ENCODE peak calls at places on chromosomes 13 and 19, in eight cellular contexts. Z is tibial artery; P is CD8-positive, alpha-beta memory T cell; T is A549; L is epithelial cell of esophagus; D is GM12865; W is HAP-1; B is IMR-90. E is an unnamed sample.

GRCh38 chr19:44891016-44891882 is at the start of gene TOMM40:
- DNase-seq in Z (no peak), P (no peak), T (peak), L (no peak), D (peak), W (peak), B (peak), E (peak)

GRCh38 chr13:113656015-113656588 is 1.9 kb downstream of the ATP4B start:
- DNase-seq in Z (peak), P (no peak), T (no peak), L (no peak), D (no peak), W (no peak), B (no peak), E (peak)

GRCh38 chr13:39888865-39889810 is 233.7 kb downstream of the COG6 start:
- DNase-seq in Z (no peak), P (no peak), T (no peak), L (no peak), D (no peak), W (no peak), B (no peak), E (no peak)

GRCh38 chr19:18620311-18620710 is 7.6 kb downstream of the TMEM59L start:
- DNase-seq in Z (no peak), P (no peak), T (no peak), L (no peak), D (no peak), W (no peak), B (no peak), E (no peak)

GRCh38 chr13:26062853-26063444 is 11.1 kb upstream of the SHISA2 start:
- DNase-seq in Z (no peak), P (peak), T (no peak), L (peak), D (peak), W (peak), B (peak), E (no peak)

GRCh38 chr13:107202371-107203023 is 634.6 kb upstream of the ARGLU1 start:
- DNase-seq in Z (no peak), P (no peak), T (no peak), L (peak), D (no peak), W (no peak), B (peak), E (no peak)

GRCh38 chr19:50644315-50644915 is 4.7 kb upstream of the SYT3 start:
- DNase-seq in Z (no peak), P (no peak), T (no peak), L (no peak), D (no peak), W (no peak), B (no peak), E (no peak)

GRCh38 chr19:10226376-10227214 is 4.5 kb downstream of the S1PR2 start:
- DNase-seq in Z (peak), P (no peak), T (no peak), L (no peak), D (no peak), W (no peak), B (peak), E (no peak)

GRCh38 chr13:112067871-112068305 is 939 bp downstream of the SOX1 start:
- DNase-seq in Z (no peak), P (no peak), T (no peak), L (no peak), D (no peak), W (no peak), B (no peak), E (no peak)

GRCh38 chr13:108195146-108195545 is 20.2 kb downstream of the LIG4 start:
- DNase-seq in Z (no peak), P (no peak), T (no peak), L (peak), D (no peak), W (no peak), B (peak), E (no peak)

GRCh38 chr19:58227964-58228583 is 640 bp upstream of the ZNF544 start:
- DNase-seq in Z (no peak), P (no peak), T (no peak), L (no peak), D (peak), W (no peak), B (no peak), E (no peak)

GRCh38 chr13:28707629-28708427 is 10.9 kb downstream of the SLC46A3 start:
- DNase-seq in Z (no peak), P (no peak), T (no peak), L (peak), D (peak), W (peak), B (peak), E (no peak)

GRCh38 chr13:35225582-35225981 is 250.9 kb downstream of the MAB21L1 start:
- DNase-seq in Z (no peak), P (no peak), T (no peak), L (no peak), D (no peak), W (no peak), B (no peak), E (no peak)

GRCh38 chr13:111472559-111473460 is 152.4 kb downstream of the TEX29 start:
- DNase-seq in Z (no peak), P (no peak), T (no peak), L (no peak), D (no peak), W (no peak), B (no peak), E (no peak)

GRCh38 chr13:51912091-51912490 is 50.3 kb downstream of the CCDC70 start:
- DNase-seq in Z (no peak), P (no peak), T (no peak), L (peak), D (no peak), W (no peak), B (no peak), E (no peak)

GRCh38 chr19:48623556-48624066 is 4.3 kb downstream of the SPHK2 start:
- DNase-seq in Z (no peak), P (no peak), T (no peak), L (no peak), D (no peak), W (no peak), B (no peak), E (no peak)

GRCh38 chr13:79663977-79664636 is 183.2 kb downstream of the NDFIP2 start:
- DNase-seq in Z (no peak), P (no peak), T (no peak), L (no peak), D (no peak), W (no peak), B (no peak), E (no peak)

GRCh38 chr13:22189176-22190048 is 518.5 kb downstream of the FGF9 start:
- DNase-seq in Z (no peak), P (no peak), T (no peak), L (no peak), D (no peak), W (no peak), B (no peak), E (no peak)

GRCh38 chr19:5765220-5765619 is 19.3 kb downstream of the PRR22 start:
- DNase-seq in Z (no peak), P (no peak), T (no peak), L (no peak), D (no peak), W (no peak), B (no peak), E (no peak)

GRCh38 chr13:110397445-110397844 is 90.4 kb downstream of the COL4A2 start:
- DNase-seq in Z (no peak), P (no peak), T (no peak), L (peak), D (no peak), W (no peak), B (peak), E (no peak)

GRCh38 chr19:15397236-15397635 is 17.6 kb upstream of the AKAP8 start:
- DNase-seq in Z (peak), P (no peak), T (no peak), L (no peak), D (no peak), W (no peak), B (no peak), E (no peak)

GRCh38 chr13:73464758-73465628 is 406.2 kb downstream of the KLF5 start:
- DNase-seq in Z (no peak), P (no peak), T (no peak), L (peak), D (no peak), W (no peak), B (no peak), E (no peak)

GRCh38 chr13:73803997-73804396 is 330.2 kb downstream of the KLF12 start:
- DNase-seq in Z (no peak), P (no peak), T (no peak), L (peak), D (no peak), W (no peak), B (peak), E (no peak)

GRCh38 chr19:43562698-43563241 is 12.6 kb downstream of the XRCC1 start:
- DNase-seq in Z (peak), P (peak), T (no peak), L (peak), D (peak), W (no peak), B (peak), E (no peak)

GRCh38 chr19:36963262-36963661 is 47.1 kb downstream of the ZNF568 start:
- DNase-seq in Z (no peak), P (no peak), T (no peak), L (no peak), D (no peak), W (no peak), B (no peak), E (no peak)

GRCh38 chr13:31045621-31046081 is 113.2 kb downstream of the TEX26 start:
- DNase-seq in Z (peak), P (no peak), T (peak), L (peak), D (peak), W (no peak), B (peak), E (peak)
- H3K4me3 ChIP-seq in Z (no peak), P (no peak), T (no peak), L (no peak), D (no peak), W (no peak), B (no peak), E (no peak)

DNA sequence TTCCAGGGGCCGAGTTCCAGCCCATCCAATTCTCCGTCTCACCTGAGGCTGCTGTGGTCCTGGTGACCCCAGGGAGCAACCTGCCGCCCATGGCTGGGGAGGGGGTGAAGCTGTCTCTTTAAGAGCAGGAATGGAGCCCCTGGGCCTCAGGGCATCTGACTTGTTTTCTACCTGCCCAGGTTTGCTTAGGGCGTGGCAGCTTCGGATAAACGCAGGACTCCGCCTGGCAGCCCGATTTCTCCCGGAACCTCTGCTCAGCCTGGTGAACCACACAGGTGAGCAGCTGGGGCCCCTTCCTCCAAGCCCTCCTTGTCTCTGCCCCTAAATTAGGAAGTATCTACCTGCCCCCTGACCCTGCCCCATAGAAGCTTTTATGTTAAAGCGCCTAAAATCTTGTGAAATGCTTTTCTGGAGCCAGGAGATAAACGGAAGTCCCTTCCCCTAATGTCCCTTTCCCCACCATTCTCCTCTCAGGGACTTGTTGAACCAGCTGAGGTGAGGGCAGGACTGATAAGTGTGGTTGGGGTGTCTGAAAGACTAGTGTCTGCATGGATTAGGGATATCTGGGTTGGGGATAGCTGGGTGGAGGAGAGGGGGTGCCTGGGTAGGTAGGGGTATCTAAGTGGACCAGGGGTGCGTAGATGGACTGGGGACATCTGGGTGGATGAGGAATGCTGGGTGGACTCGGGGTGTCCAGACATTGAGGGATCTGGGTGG is 620 bp downstream of the FXYD3 start:
- DNase-seq in Z (no peak), P (no peak), T (no peak), L (peak), D (no peak), W (no peak), B (no peak), E (peak)
- H3K4me3 ChIP-seq in Z (no peak), P (no peak), T (no peak), L (peak), D (no peak), W (no peak), B (no peak), E (peak)

DNA sequence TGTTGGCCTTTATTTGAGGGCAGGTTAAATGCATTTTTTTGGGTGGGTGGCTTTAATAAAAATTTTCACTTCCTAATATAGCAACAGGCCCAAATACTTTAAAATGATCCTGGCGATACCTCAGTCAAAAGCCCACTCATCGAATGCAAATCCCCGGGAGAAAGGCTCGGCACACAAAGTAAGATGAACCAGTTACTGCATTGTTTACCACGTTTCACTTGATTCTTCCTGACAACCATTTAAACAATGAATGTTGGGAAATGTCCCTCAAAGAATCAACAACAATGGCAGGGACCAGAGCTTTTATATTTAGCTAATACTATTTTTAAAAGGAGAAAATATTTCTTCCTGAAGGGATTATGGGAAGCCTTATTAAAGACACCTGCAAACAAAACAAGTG is 187.7 kb downstream of the ABCC4 start:
- DNase-seq in Z (no peak), P (no peak), T (no peak), L (no peak), D (no peak), W (peak), B (no peak), E (no peak)
- H3K4me3 ChIP-seq in Z (no peak), P (no peak), T (no peak), L (no peak), D (no peak), W (no peak), B (no peak), E (no peak)

DNA sequence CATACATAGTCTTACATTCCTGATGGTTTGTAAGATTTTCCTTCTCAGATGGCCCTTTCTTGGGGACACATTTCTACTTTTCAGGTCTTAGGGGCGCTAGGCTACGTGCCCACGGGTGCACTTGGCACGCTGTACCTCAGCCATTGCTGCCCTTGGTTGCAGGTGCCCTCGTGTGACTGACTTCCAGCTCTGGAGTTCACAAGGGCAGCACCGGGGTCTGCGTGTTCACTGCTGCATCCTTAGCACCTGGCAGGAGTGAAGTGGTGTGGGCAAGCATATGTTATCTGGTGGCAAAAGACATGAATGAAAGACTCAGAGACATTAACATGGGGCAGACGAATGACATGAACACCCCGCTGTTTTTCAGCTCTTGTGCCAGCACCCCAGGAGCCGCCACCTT is 13.3 kb upstream of the WDR88 start:
- DNase-seq in Z (no peak), P (no peak), T (no peak), L (no peak), D (no peak), W (no peak), B (no peak), E (no peak)
- H3K4me3 ChIP-seq in Z (no peak), P (no peak), T (no peak), L (no peak), D (no peak), W (no peak), B (no peak), E (no peak)

GRCh38 chr13:33205224-33205623 is 80.3 kb downstream of the STARD13 start:
- DNase-seq in Z (no peak), P (no peak), T (no peak), L (no peak), D (no peak), W (no peak), B (no peak), E (no peak)

GRCh38 chr13:33205804-33206221 is 79.7 kb downstream of the STARD13 start:
- DNase-seq in Z (peak), P (no peak), T (no peak), L (no peak), D (peak), W (no peak), B (peak), E (no peak)

GRCh38 chr13:33206425-33206824 is 79.1 kb downstream of the STARD13 start:
- DNase-seq in Z (no peak), P (no peak), T (no peak), L (peak), D (no peak), W (no peak), B (peak), E (no peak)

GRCh38 chr13:33202644-33203169 is 82.8 kb downstream of the STARD13 start:
- DNase-seq in Z (no peak), P (no peak), T (no peak), L (no peak), D (peak), W (no peak), B (no peak), E (no peak)

DNA sequence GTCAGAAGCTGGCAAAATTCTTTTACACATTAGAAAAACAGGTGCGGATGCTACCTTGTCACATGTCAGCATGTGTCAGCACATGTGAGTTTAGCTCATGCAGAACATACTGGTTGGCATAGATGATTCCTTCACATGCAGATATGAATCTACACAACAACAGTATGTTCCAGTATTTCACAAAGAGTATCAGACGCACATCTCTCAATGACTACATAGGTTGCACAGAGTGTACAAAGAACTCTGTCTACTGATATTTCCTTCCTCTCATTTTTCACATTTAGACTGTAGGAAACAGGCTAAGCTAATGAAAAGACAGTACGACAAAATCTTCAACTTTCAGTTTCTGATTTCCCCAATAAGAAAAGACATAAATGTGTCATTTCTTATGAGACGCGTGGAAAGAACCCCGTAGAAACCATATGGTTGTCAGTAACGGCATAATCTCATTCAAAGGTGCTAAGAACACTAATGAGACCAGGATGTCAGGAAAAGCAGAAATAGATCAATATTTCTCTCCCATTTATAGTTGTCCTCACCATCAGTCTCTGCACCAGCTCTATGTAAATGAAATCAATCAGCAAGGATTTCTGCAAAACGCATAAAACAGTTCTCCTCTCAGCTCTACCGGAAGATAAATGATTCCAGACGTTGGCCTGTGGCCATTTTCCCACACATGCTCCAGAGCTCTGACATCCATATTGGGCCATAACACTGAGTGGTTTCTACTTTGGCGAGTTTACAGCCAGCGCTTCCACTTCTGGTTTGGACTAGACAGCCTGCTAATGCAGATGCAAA is 81.2 kb downstream of the STARD13 start:
- DNase-seq in Z (peak), P (no peak), T (no peak), L (no peak), D (peak), W (no peak), B (peak), E (peak)
- H3K4me3 ChIP-seq in Z (peak), P (no peak), T (no peak), L (no peak), D (peak), W (no peak), B (peak), E (peak)

DNA sequence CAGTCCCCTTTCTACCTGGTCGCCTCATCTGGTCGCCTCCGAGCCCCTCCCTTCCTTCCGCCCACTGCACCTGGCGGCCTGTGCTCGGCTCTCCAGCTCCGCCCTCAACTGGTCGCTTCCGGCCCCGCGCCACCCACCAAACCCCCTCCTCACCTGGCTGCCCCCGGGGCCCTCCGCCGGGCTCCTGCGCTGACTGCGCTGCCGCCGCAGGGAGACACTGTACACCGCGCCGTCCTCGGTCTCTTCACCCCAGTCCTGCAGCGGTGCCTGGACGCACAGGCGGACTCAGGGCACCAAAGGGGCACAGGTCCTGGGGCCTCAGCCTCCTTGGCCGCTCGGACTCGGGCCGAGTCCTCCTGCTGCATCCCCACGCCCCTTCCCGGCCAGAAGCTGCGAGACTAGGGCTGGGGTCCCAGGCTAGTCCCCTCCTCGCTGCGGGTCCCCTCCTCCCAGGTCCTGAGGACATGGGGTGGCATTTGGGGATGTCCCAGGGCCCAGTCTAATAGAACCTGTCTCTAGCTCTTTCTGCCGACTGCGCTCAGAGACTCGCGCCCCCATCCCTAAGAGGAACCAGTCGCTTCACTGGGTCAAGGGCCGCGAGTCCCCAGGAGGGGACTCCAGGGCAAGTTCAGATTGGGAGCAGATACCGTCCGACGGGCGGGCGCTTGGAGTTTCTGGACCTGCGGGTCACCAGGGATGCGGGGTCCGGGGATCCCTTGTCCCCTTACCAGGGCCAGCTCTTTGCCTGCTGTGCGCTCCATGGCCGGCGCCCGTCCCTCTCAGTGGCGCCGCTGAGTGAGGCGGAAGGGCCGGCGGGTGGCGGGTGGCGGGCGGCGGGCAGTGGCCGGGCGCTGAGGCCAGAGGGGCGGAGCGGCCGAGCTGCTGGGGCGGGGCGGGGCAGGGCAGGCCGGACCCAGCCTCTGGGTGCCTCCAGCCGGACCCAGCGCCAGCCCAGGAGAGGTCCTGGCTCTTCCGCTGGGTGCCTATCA is at the start of gene RGL3:
- DNase-seq in Z (peak), P (no peak), T (no peak), L (no peak), D (no peak), W (no peak), B (no peak), E (no peak)
- H3K4me3 ChIP-seq in Z (peak), P (no peak), T (peak), L (no peak), D (no peak), W (peak), B (peak), E (peak)

E was measured in Peyer's patch.